ENCODE peak calls at places on chromosomes 11 and 22, in eight cellular contexts. E, G, F, K, X, J, Q and S are unnamed samples. For H3K4me1, the result is how much of the 10 kb centered on the place peaks cover.

GRCh38 chr11:128483211-128483788 is 104.1 kb downstream of the ETS1 start:
- ATAC-seq in K (no peak), G (no peak), F (no peak), J (no peak), X (peak), E (no peak), Q (no peak), S (no peak)

GRCh38 chr22:24973867-24974266 is 21.4 kb downstream of the KIAA1671 start:
- ATAC-seq in E (peak), K (no peak), G (no peak), F (no peak), X (no peak), J (no peak), Q (no peak), S (no peak)

GRCh38 chr11:112620621-112621394 is 340.4 kb upstream of the NCAM1 start:
- ATAC-seq in E (no peak), X (peak), Q (no peak), G (no peak), K (no peak), F (peak), J (no peak), S (no peak)

GRCh38 chr11:76185931-76186401 is 20.3 kb downstream of the WNT11 start:
- ATAC-seq in X (no peak), E (no peak), K (no peak), Q (no peak), G (no peak), J (no peak), F (no peak), S (peak)

GRCh38 chr11:73325036-73325981 is 17.2 kb downstream of the ARHGEF17 start:
- ATAC-seq in K (no peak), J (no peak), G (peak), X (peak), Q (no peak), E (peak), F (no peak), S (peak)

GRCh38 chr11:128501576-128502549 is 85.5 kb downstream of the ETS1 start:
- ATAC-seq in F (no peak), E (no peak), J (peak), Q (no peak), K (peak), X (no peak), G (no peak), S (no peak)

GRCh38 chr11:85582111-85582510 is 45.0 kb downstream of the DLG2 start:
- ATAC-seq in Q (no peak), F (no peak), J (no peak), K (no peak), G (no peak), E (no peak), X (peak), S (no peak)

GRCh38 chr11:31725176-31725575 is 85.9 kb downstream of the PAX6 start:
- ATAC-seq in G (no peak), Q (no peak), F (no peak), E (no peak), J (no peak), K (no peak), X (no peak), S (no peak)

GRCh38 chr11:122209619-122210377 is 93.8 kb upstream of the BLID start:
- ATAC-seq in J (peak), E (no peak), G (no peak), F (peak), X (no peak), K (no peak), Q (no peak), S (peak)

GRCh38 chr11:104799251-104799650 is 99.0 kb downstream of the CASP12 start:
- ATAC-seq in F (no peak), K (no peak), J (no peak), X (peak), G (no peak), E (no peak), Q (no peak), S (no peak)

GRCh38 chr11:117823294-117823940 is 1.1 kb downstream of the FXYD2 start:
- ATAC-seq in Q (no peak), E (peak), F (peak), J (no peak), K (peak), X (peak), G (peak), S (no peak)

GRCh38 chr22:50218996-50219727 is 18.4 kb downstream of the SELENOO start:
- ATAC-seq in E (peak), G (peak), K (peak), F (peak), J (peak), X (no peak), Q (peak), S (peak)
- TF ChIP-seq POLR2AphosphoS5 in E (no peak), G (no peak), K (no peak), F (no peak), J (no peak), X (no peak), Q (no peak), S (peak)

DNA sequence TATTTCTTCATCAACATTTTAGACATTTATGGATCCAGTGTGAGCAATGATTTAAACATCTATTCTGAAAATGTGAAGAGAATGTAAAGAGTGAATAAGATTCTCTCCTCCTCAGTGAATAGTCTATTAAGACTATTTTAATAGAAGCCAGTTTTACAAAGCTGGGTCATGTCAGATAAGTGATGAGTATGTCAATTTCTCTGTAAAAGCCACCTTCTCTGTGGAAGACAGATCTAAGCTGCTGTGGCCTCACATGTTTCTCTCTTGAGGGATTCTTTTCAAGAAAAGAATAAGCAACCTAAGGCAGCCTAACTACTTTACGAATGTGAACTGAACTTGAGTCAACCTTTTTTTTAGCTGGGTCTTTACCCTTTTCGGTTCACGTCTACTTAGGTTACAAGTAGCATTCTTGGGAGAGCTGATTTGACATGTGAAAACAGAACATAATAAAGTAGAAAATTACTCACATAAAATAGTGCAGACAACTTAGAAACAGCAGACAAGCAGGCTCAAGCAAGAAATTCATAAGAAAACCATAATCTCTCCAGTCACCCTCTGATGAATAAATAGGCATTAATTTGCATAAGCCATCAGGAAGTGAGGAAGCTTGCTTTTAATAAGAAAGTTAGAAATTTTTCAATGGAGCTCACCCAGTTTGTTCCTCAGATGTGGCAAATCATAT is 9.9 kb downstream of the CTSC start:
- ATAC-seq in F (no peak), X (peak), K (no peak), E (no peak), Q (no peak), G (no peak), J (no peak), S (no peak)
- H3K4me1 ChIP-seq in F (under half), X (under half), K (under half), E (under half), Q (half or more), G (under half), J (under half), S (under half)

DNA sequence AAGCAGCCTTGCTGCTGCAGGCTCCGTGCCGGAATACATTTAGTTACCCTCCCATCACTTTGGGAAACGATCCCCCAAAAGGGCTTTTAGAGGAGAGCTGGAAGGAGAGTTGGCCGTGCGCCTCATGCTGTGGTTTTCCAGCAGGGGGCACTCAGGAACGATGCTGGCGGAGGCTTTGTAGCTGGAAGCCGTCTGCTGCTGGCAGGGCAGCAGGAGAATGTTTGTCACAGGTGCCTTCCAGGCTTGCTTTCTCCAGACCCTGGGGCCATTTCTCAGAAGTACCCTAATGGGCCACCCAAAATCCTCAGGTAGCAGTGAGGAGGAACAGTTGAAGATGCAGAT is 30.0 kb upstream of the CABP7 start:
- ATAC-seq in E (peak), F (peak), G (peak), J (no peak), X (peak), K (no peak), Q (peak), S (peak)
- TF ChIP-seq POLR2AphosphoS5 in E (no peak), F (no peak), G (no peak), J (no peak), X (no peak), K (no peak), Q (no peak), S (no peak)

GRCh38 chr11:120501440-120501839 is 10.1 kb upstream of the GRIK4 start:
- ATAC-seq in Q (no peak), E (no peak), X (no peak), K (no peak), G (no peak), J (no peak), F (no peak), S (no peak)
- H3K4me1 ChIP-seq in Q (under half), E (under half), X (under half), K (under half), G (under half), J (under half), F (under half), S (under half)

DNA sequence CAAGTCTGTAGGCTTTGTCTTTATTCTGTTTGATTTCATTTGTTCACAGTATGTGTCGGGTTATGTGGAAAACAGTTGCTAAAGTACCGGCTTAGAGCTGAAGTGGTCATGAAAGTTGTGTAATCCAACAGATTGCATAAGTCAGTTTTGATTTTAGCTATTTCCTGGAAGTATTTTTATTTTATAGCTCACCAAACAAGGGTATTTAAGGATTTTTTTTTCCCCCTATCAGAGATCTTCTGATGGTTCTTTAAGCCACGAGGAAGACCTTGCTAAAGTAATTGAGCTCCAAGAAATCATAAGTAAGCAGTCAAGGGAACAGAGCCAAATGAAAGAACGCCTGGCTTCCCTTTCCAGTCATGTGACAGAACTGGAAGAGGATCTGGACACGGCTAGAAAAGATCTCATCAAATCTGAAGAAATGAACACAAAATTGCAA is 55.9 kb downstream of the PPFIA1 start:
- ATAC-seq in X (no peak), G (no peak), F (no peak), E (no peak), J (peak), Q (no peak), K (no peak), S (peak)
- TF ChIP-seq POLR2AphosphoS5 in X (no peak), G (no peak), F (no peak), E (no peak), J (no peak), Q (no peak), K (no peak), S (peak)

GRCh38 chr11:2891901-2892214 is 6.3 kb upstream of the CDKN1C start:
- ATAC-seq in G (peak), Q (no peak), J (no peak), E (no peak), K (peak), F (peak), X (no peak), S (no peak)
- H3K4me1 ChIP-seq in G (half or more), Q (under half), J (under half), E (under half), K (under half), F (under half), X (under half), S (under half)

GRCh38 chr22:31279327-31279669 is 13.0 kb downstream of the PIK3IP1 start:
- ATAC-seq in G (no peak), F (no peak), J (no peak), K (no peak), Q (no peak), E (no peak), X (no peak), S (no peak)
- TF ChIP-seq POLR2AphosphoS5 in G (no peak), F (no peak), J (no peak), K (no peak), Q (no peak), E (no peak), X (no peak), S (no peak)

DNA sequence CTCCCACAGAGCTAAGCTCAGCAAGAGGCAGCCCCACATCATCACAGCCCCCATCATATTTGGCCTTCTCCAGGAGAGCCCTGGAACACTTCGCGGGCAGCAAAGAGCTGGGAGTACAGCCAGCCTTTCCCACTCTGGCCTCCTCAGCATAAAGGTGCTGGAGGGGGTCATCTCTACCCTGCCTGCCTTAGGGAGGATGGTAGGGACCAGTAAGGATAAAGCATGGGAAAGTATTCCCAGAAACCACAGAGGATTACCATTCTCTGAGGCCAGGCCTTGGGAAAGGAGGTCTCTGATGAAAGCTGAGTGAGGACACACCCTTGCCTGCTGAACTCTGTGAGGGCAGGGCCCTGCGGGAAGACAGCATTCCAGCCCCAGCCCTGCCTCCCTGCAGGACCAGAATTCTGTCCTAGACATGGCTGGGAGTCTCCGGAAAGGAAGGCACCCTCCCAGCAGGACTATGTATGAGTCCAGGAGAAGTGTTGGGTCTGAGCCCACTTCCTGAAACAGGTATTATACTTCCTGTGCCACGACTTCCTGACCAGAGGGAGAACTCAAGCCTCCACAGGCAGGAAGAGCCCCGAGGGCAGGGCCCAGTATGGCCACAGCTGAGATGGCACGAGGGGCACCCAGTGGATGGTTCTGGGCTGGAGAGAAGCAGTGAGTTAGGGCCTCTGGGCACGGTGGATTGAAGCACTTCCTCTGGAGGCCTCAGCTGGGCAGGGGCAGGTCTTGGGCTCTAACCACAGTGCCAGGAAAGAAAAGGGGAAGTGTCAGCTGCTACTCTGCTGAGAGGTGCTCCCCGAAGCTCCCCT is 12.9 kb upstream of the CASTOR1 start:
- ATAC-seq in Q (no peak), E (no peak), J (peak), X (peak), K (no peak), G (no peak), F (peak), S (peak)
- H3K4me1 ChIP-seq in Q (under half), E (under half), J (half or more), X (half or more), K (under half), G (under half), F (half or more), S (under half)